ENCODE peak calls at places on chromosomes 7 and 10, in ten cellular contexts. D is mucosa of descending colon, X is mammary epithelial cell, U is stomach, P is tibial nerve, J is HCT116, C is cardiac muscle cell, H is astrocyte, K is aorta, W is H9. Q is an unnamed sample.

GRCh38 chr10:113788604-113789083 is 37.2 kb downstream of the PLEKHS1 start:
- DNase-seq in X (peak; percentile 98), P (no peak), D (peak; percentile 37), U (no peak), C (no peak), J (peak; percentile 28), K (peak; percentile 62), W (no peak), H (peak; percentile 95), Q (no peak)

GRCh38 chr10:121596668-121597503 is 1.4 kb downstream of the FGFR2 start:
- DNase-seq in X (peak; percentile 77), U (peak; percentile 36), C (peak; percentile 82), D (peak; percentile 63), J (no peak), K (peak; percentile 58), H (no peak), W (peak; percentile 73), P (peak; percentile 23), Q (peak; percentile 24)

GRCh38 chr10:3853016-3853415 is 68.0 kb upstream of the KLF6 start:
- DNase-seq in J (no peak), P (no peak), K (no peak), X (no peak), C (no peak), U (no peak), D (no peak), H (no peak), W (no peak), Q (no peak)

GRCh38 chr10:132585732-132586722 is 48.4 kb downstream of the INPP5A start:
- DNase-seq in J (no peak), K (peak; percentile 74), D (no peak), H (no peak), U (no peak), P (no peak), W (no peak), C (no peak), X (no peak), Q (peak; percentile 58)

GRCh38 chr7:87370660-87371180 is 25.3 kb downstream of the CROT start:
- DNase-seq in X (peak; percentile 17), P (no peak), D (no peak), J (no peak), C (no peak), W (no peak), U (no peak), K (no peak), H (peak; percentile 29), Q (no peak)

GRCh38 chr10:96188911-96189310 is 58.8 kb downstream of the ZNF518A start:
- DNase-seq in C (no peak), H (peak; percentile 40), X (no peak), P (no peak), U (no peak), K (no peak), D (no peak), W (no peak), J (no peak), Q (no peak)

GRCh38 chr10:114764656-114765055 is 56.9 kb upstream of the FHIP2A start:
- DNase-seq in D (no peak), H (no peak), K (no peak), C (no peak), X (no peak), J (no peak), U (no peak), W (no peak), P (no peak), Q (no peak)

GRCh38 chr10:88932539-88933256 is 19.9 kb downstream of the ACTA2 start:
- DNase-seq in H (peak; percentile 70), K (peak; percentile 68), P (no peak), D (peak; percentile 62), C (peak; percentile 84), J (peak; percentile 46), U (peak; percentile 32), W (peak; percentile 73), X (peak; percentile 84), Q (peak; percentile 59)

GRCh38 chr7:41916450-41916927 is 213.6 kb upstream of the INHBA start:
- DNase-seq in X (peak; percentile 89), W (no peak), D (no peak), C (no peak), H (peak; percentile 99), K (no peak), J (no peak), U (no peak), P (no peak), Q (no peak)

GRCh38 chr10:53771701-53772100 is 999.1 kb upstream of the MBL2 start:
- DNase-seq in P (no peak), X (no peak), C (no peak), W (no peak), J (no peak), K (no peak), U (no peak), H (no peak), D (no peak), Q (no peak)

DNA sequence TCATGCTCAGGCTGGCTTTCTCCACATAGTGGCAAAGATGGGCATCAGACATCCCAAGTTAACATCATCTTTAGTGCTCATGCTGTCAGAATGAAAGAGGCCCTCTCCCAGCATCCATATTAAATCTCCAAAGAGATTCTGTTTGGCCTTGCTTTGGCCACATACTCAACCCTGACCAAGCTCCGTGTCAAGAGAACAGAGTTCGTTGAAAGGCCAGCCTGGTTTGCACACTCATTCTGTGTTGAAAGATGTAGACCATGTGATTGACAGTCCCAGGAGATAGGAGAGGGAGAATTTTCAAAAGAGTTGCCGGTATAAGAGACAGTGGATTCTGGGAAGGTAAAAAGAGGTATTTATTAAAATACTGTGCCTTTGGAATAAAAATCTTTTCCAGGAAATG is 19.7 kb downstream of the MET start:
- DNase-seq in H (peak; percentile 52), W (no peak), J (no peak), P (no peak), U (no peak), X (no peak), K (no peak), D (no peak), C (peak; percentile 40), Q (no peak)
- H3K4me1 ChIP-seq in H (peaks cover 47% of the 10 kb centered on the region), W (peaks cover 3% of the 10 kb centered on the region), J (peaks cover 91% of the 10 kb centered on the region), P (no peaks in the 10 kb centered on the region), U (peaks cover 15% of the 10 kb centered on the region), X (peaks cover 68% of the 10 kb centered on the region), K (no peaks in the 10 kb centered on the region), D (no peaks in the 10 kb centered on the region), C (peaks cover 11% of the 10 kb centered on the region), Q (no peaks in the 10 kb centered on the region)

DNA sequence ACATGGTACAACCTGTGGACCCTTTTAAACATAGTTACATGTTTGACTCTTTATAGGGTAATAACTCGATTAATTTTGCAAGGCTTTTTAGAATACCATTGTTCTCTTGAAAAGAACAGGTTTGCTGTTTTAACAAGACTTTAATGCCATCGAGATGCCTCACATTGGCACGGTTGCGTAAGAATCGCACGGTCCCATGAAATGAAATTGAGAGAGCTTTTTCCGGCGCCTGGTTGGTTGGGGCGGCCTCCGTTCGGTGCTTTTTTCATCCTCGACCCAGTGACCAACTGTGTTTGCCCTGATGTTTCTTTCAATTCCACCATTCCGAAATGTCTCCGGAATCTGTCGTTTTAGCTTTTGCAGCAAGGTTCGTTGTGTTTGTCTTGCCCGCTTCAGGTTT is 142.4 kb downstream of the CUX1 start:
- DNase-seq in J (no peak), U (no peak), P (no peak), H (no peak), X (no peak), D (no peak), W (no peak), K (no peak), C (no peak), Q (no peak)
- H3K4me1 ChIP-seq in J (peaks cover 20% of the 10 kb centered on the region), U (peaks cover 50% of the 10 kb centered on the region), P (no peaks in the 10 kb centered on the region), H (no peaks in the 10 kb centered on the region), X (no peaks in the 10 kb centered on the region), D (no peaks in the 10 kb centered on the region), W (peaks cover 5% of the 10 kb centered on the region), K (no peaks in the 10 kb centered on the region), C (peaks cover 16% of the 10 kb centered on the region), Q (peaks cover 12% of the 10 kb centered on the region)

GRCh38 chr7:12708314-12708713 is 20.9 kb downstream of the ARL4A start:
- DNase-seq in J (no peak), U (no peak), D (no peak), X (no peak), W (no peak), C (no peak), H (no peak), K (no peak), P (no peak), Q (no peak)

GRCh38 chr7:12709731-12710502 is 22.5 kb downstream of the ARL4A start:
- DNase-seq in X (no peak), C (no peak), D (no peak), K (no peak), H (peak; percentile 75), P (no peak), U (no peak), W (no peak), J (no peak), Q (no peak)

GRCh38 chr7:12703881-12704280 is 16.4 kb downstream of the ARL4A start:
- DNase-seq in D (no peak), C (no peak), U (no peak), W (no peak), X (no peak), K (no peak), P (no peak), J (no peak), H (peak; percentile 38), Q (no peak)

GRCh38 chr7:12706900-12707536 is 19.6 kb downstream of the ARL4A start:
- DNase-seq in H (peak; percentile 81), W (no peak), U (no peak), P (no peak), D (no peak), X (peak; percentile 71), C (no peak), J (no peak), K (no peak), Q (no peak)

DNA sequence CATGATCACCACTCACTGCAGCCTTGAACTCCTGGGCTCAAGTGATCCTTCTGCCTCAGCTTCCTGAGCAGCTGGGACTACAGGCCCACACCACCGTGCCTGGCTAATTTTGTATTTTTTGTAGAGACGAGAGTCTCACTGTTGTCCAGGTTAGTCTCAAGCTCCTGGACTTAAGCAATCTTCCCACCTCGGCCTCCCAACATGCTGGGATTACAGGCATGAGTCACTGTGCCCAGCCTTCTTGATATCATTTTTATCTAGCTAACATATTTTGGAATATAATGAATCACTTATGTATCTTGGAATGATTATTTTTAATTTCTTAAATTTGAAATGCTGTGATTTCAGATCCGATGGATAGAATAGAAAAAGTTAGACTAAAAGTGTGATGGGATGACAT is 18.4 kb downstream of the ARL4A start:
- DNase-seq in X (peak; percentile 58), K (no peak), C (no peak), H (no peak), P (no peak), J (no peak), U (no peak), D (no peak), W (no peak), Q (no peak)
- H3K4me1 ChIP-seq in X (peaks cover 43% of the 10 kb centered on the region), K (no peaks in the 10 kb centered on the region), C (no peaks in the 10 kb centered on the region), H (no peaks in the 10 kb centered on the region), P (no peaks in the 10 kb centered on the region), J (peaks cover 26% of the 10 kb centered on the region), U (peaks cover 4% of the 10 kb centered on the region), D (no peaks in the 10 kb centered on the region), W (no peaks in the 10 kb centered on the region), Q (peaks cover 8% of the 10 kb centered on the region)

DNA sequence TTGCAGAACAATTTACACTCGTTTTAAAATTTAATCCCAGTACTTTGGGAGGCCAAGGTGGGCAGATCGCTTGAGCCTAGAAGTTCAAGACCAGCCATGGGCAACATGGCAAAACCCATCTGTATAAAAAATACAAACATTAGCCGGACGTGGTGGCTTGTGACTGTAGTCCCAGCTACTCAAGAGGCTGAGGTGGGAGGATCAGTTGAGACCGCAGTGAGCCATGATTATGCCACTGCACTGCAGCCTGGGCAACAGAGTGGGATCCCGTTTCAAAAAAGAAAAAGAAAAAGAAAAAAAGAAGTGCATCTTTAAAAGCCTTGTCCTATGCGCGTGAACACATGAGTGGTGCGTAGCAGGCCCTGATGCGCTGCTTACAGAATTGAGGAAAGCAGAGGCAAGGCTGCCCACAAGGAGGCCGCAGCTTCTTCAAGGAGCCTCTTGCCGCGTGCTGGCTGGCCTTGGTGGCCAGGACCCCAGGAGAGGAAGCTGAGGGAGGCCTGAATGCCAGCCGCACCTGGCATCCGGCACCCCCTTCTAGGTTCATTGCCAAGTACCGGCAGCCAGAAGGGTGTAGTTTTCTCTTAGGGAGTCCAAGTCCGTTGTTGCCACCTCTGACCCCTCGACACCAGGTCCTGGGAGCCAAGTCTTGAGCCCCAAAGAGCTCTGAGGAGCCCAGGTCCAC is 124.5 kb downstream of the UBE2H start:
- DNase-seq in K (no peak), J (no peak), U (no peak), P (no peak), C (no peak), D (no peak), X (no peak), H (no peak), W (no peak), Q (no peak)
- H3K4me1 ChIP-seq in K (peaks cover 6% of the 10 kb centered on the region), J (peaks cover 68% of the 10 kb centered on the region), U (peaks cover 58% of the 10 kb centered on the region), P (peaks cover 19% of the 10 kb centered on the region), C (peaks cover 11% of the 10 kb centered on the region), D (peaks cover 21% of the 10 kb centered on the region), X (peaks cover 44% of the 10 kb centered on the region), H (peaks cover 45% of the 10 kb centered on the region), W (peaks cover 4% of the 10 kb centered on the region), Q (peaks cover 9% of the 10 kb centered on the region)

Q was measured in heart right ventricle.